ENCODE peak calls at places on chromosomes 13 and 19, in seven cellular contexts. X, M, Z, N, B, S and O are unnamed samples.

GRCh38 chr19:679418-680286 is 3.5 kb downstream of the FSTL3 start:
- DNase-seq in X (peak; percentile 48), Z (peak; percentile 55), N (no peak), M (no peak), S (peak; percentile 80), B (peak; percentile 68), O (peak; percentile 91)

GRCh38 chr19:5617080-5617479 is 5.5 kb downstream of the SAFB2 start:
- DNase-seq in M (no peak), N (no peak), Z (no peak), B (no peak), S (no peak), X (no peak), O (no peak)

GRCh38 chr19:41928754-41929535 is 696 bp upstream of the ERFL start:
- DNase-seq in Z (peak; percentile 53), B (no peak), M (no peak), X (no peak), S (no peak), N (no peak), O (no peak)

GRCh38 chr19:12784871-12785430 is 6.3 kb upstream of the JUNB start:
- DNase-seq in M (peak; percentile 53), S (peak; percentile 26), X (no peak), Z (peak; percentile 63), N (no peak), B (no peak), O (no peak)

GRCh38 chr13:109747524-109747923 is 38.9 kb downstream of the IRS2 start:
- DNase-seq in S (no peak), X (no peak), M (no peak), N (no peak), B (no peak), Z (no peak), O (no peak)

GRCh38 chr13:62626771-62627170 is 1211.1 kb upstream of the PCDH20 start:
- DNase-seq in B (peak; percentile 83), S (no peak), X (no peak), N (no peak), Z (peak; percentile 27), M (no peak), O (no peak)

GRCh38 chr13:66576381-66576780 is 653.8 kb downstream of the PCDH9 start:
- DNase-seq in X (no peak), Z (no peak), B (no peak), S (no peak), N (no peak), M (no peak), O (no peak)

GRCh38 chr13:96025283-96025682 is 27.9 kb downstream of the UGGT2 start:
- DNase-seq in B (no peak), Z (no peak), X (no peak), N (no peak), M (no peak), S (no peak), O (no peak)

GRCh38 chr19:38666662-38667448 is 19.4 kb downstream of the ACTN4 start:
- DNase-seq in M (no peak), N (no peak), B (no peak), X (no peak), Z (peak; percentile 70), S (peak; percentile 81), O (no peak)

GRCh38 chr13:87535911-87536310 is 135.3 kb upstream of the SLITRK5 start:
- DNase-seq in S (no peak), B (no peak), X (no peak), Z (no peak), N (no peak), M (no peak), O (no peak)

GRCh38 chr13:27442071-27442647 is 8.2 kb downstream of the MTIF3 start:
- DNase-seq in S (no peak), B (peak; percentile 54), N (no peak), X (no peak), Z (no peak), M (no peak), O (no peak)

GRCh38 chr13:101424381-101425155 is 8.3 kb upstream of the NALCN start:
- DNase-seq in S (peak; percentile 57), Z (no peak), N (no peak), X (peak; percentile 4), M (no peak), B (no peak), O (no peak)

GRCh38 chr19:55189424-55189823 is 9.3 kb upstream of the SYT5 start:
- DNase-seq in M (no peak), Z (no peak), X (peak; percentile 73), S (peak; percentile 95), B (no peak), N (no peak), O (no peak)

GRCh38 chr19:56111601-56112312 is 9.3 kb downstream of the ZNF787 start:
- DNase-seq in M (peak; percentile 65), S (no peak), N (no peak), Z (peak; percentile 83), B (peak; percentile 53), X (no peak), O (no peak)

GRCh38 chr13:112929778-112930055 is 39.3 kb upstream of the MCF2L start:
- DNase-seq in Z (no peak), S (no peak), M (no peak), N (no peak), X (no peak), B (no peak), O (no peak)

GRCh38 chr13:112930192-112930591 is 38.8 kb upstream of the MCF2L start:
- DNase-seq in Z (no peak), N (no peak), B (no peak), M (no peak), X (no peak), S (no peak), O (no peak)

GRCh38 chr13:112928958-112929777 is 39.8 kb upstream of the MCF2L start:
- DNase-seq in M (no peak), B (no peak), X (no peak), N (no peak), S (peak; percentile 28), Z (no peak), O (no peak)

GRCh38 chr13:112932971-112933370 is 36.0 kb upstream of the MCF2L start:
- DNase-seq in X (no peak), B (no peak), N (no peak), Z (no peak), S (no peak), M (no peak), O (no peak)

DNA sequence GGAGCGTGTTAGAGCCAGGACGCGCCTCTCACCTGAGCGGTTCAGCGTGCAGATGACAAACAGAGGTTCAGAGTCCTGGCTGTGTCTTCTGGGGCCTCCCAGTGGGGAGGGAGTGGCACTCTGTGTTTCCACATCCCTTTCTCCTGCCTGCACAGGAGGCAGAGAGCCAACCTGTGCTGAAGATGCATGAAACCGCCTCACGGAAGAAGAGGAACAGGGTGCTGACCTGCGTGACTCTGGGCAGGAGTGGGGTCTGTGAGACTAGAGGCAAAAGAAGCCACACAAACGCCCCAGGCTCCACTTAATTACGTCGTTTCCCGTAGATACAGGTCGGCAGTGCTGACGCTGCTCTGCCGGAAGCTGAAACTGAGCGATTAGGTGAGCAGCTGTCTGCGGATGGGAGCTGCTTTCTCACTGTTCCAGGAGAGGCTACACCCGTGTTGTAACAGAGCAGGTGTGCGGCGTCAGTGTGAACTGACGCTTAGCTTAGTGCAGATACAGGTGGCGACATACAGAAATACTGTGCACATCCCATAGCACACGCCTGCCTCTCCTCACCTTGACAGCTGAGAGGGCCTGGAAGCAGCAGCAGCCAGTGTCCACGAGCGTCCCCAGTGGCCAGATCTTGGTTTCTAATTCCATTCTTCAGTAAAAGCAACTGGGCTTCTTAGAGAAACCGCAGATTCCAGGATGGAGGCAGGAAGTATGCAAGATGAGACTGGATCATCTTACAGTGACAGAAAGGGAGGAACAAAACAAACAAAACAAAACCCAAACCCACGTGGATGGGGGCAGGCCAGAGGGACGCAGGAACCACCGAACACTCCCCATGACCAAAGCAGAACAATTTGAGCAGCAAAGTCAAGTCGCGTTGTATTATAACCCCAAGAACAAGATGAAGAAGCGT is 37.7 kb upstream of the MCF2L start:
- DNase-seq in S (peak; percentile 76), B (peak; percentile 74), N (no peak), Z (no peak), X (peak; percentile 46), M (no peak), O (no peak)
- TF ChIP-seq CTCF in S (peak; percentile 67), B (peak; percentile 66), N (peak; percentile 71), Z (peak; percentile 14), X (peak; percentile 88), M (peak; percentile 33), O (peak; percentile 82)

DNA sequence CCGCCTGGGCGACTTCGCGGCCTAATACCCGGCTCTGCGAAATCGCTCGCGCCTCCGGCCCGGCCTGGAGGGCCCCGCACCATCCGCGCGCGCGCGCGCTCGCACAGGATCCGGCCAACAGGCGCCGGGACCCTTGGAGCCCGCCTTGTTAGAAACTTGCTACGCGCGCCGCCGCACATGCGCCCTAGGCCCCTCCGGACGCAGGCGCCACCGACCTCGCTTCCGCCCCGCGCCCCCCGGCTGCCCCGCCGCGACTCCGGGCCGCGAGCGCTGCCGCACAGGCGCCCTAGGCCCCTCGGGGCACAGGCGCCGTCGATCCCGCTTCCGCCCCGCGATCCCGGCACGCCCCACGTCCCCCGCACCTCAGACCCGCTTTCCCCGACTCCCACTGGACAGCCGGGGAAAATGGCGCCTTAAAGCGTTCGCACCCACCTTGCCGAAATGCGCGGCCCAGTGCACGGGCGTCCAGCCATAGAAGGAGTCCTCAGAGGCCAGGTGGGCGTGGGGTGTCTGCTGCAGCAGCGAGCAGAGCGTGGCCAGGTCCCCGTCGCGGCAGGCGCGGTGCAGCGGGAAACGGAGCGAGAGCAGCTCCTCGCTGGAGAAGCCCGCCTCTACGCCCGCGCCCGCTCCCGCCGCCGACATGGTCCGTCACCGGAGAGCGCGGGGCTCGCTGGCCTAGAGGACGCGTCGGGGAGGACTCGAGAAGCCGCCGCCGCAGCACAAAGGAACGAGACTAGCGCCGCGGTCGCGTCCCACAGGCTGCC is 394 bp downstream of the ANKRD10 start:
- DNase-seq in Z (peak; percentile 92), B (peak; percentile 73), S (peak; percentile 74), N (peak; percentile 88), X (no peak), M (peak; percentile 90), O (no peak)
- TF ChIP-seq CTCF in Z (no peak), B (no peak), S (no peak), N (no peak), X (no peak), M (no peak), O (no peak)

GRCh38 chr19:7993560-7993959 is 11.9 kb downstream of the ELAVL1 start:
- DNase-seq in M (no peak), N (no peak), Z (no peak), B (no peak), S (no peak), X (no peak), O (no peak)

GRCh38 chr19:7994923-7995682 is 10.3 kb downstream of the ELAVL1 start:
- DNase-seq in X (no peak), M (no peak), S (peak; percentile 10), B (no peak), Z (no peak), N (no peak), O (no peak)

GRCh38 chr19:7992575-7992974 is 12.9 kb downstream of the ELAVL1 start:
- DNase-seq in B (no peak), N (no peak), X (no peak), Z (no peak), S (no peak), M (no peak), O (no peak)

GRCh38 chr19:7995756-7996155 is 9.7 kb downstream of the ELAVL1 start:
- DNase-seq in M (no peak), B (no peak), Z (no peak), N (no peak), S (no peak), X (no peak), O (no peak)

GRCh38 chr19:7994114-7994513 is 11.3 kb downstream of the ELAVL1 start:
- DNase-seq in N (no peak), X (no peak), S (no peak), M (no peak), B (peak; percentile 69), Z (no peak), O (no peak)
- TF ChIP-seq CTCF in N (no peak), X (no peak), S (no peak), M (peak; percentile 29), B (peak; percentile 39), Z (peak; percentile 11), O (no peak)

GRCh38 chr19:2231621-2232221 is 4.4 kb downstream of the PLEKHJ1 start:
- DNase-seq in B (no peak), X (no peak), Z (peak; percentile 37), M (no peak), S (no peak), N (no peak), O (no peak)
- TF ChIP-seq CTCF in B (peak; percentile 31), X (no peak), Z (peak; percentile 13), M (no peak), S (no peak), N (no peak), O (peak; percentile 48)